ENCODE peak calls at places on chromosomes 2 and 18, in eight cellular contexts. Q is HCT116, G is HepG2, O is GM12878, Y is heart left ventricle, Z is IMR-90, X is upper lobe of left lung, F is right lobe of liver. I is an unnamed sample.

GRCh38 chr18:76414936-76415621 is 80.0 kb downstream of the ZNF516 start:
- ATAC-seq in G (no peak), O (no peak), F (no peak), Z (no peak), Y (peak; percentile 96), X (no peak), Q (no peak), I (no peak)

GRCh38 chr2:86543335-86543734 is 19.9 kb downstream of the CHMP3 start:
- ATAC-seq in Z (no peak), Y (no peak), Q (no peak), X (no peak), O (no peak), G (peak; percentile 33), F (no peak), I (no peak)

GRCh38 chr2:10620481-10620880 is 69.3 kb downstream of the NOL10 start:
- ATAC-seq in F (no peak), X (no peak), Z (peak; percentile 78), Y (no peak), G (no peak), Q (no peak), O (no peak), I (no peak)

GRCh38 chr2:134692461-134692860 is 26.3 kb downstream of the TMEM163 start:
- ATAC-seq in O (peak; percentile 75), Q (peak; percentile 88), X (no peak), F (peak; percentile 33), Y (no peak), G (peak; percentile 96), Z (no peak), I (no peak)

GRCh38 chr2:65072181-65072970 is 16.2 kb downstream of the CEP68 start:
- ATAC-seq in Q (no peak), F (no peak), O (peak; percentile 82), Y (no peak), G (peak; percentile 1), Z (no peak), X (no peak), I (no peak)

GRCh38 chr2:168635065-168635577 is 167.3 kb upstream of the NOSTRIN start:
- ATAC-seq in Y (peak; percentile 50), F (peak; percentile 50), O (peak; percentile 60), Z (peak; percentile 17), Q (no peak), X (peak; percentile 65), G (peak; percentile 33), I (peak; percentile 22)

GRCh38 chr2:234399451-234400246 is 97.2 kb downstream of the ARL4C start:
- ATAC-seq in O (no peak), F (no peak), G (no peak), X (peak; percentile 6), Y (no peak), Z (peak; percentile 69), Q (no peak), I (no peak)

GRCh38 chr2:64330691-64331429 is 123.1 kb upstream of the LGALSL start:
- ATAC-seq in O (peak; percentile 22), Q (peak; percentile 90), X (peak; percentile 87), Y (peak; percentile 71), Z (peak; percentile 82), G (peak; percentile 86), F (peak; percentile 80), I (peak; percentile 74)

GRCh38 chr2:181072486-181072885 is 92.1 kb downstream of the UBE2E3 start:
- ATAC-seq in Z (peak; percentile 68), Q (no peak), Y (no peak), F (peak; percentile 17), X (peak; percentile 35), O (no peak), G (no peak), I (no peak)

GRCh38 chr2:17719562-17720371 is 33.8 kb downstream of the SMC6 start:
- ATAC-seq in Y (no peak), X (peak; percentile 43), O (peak; percentile 67), F (peak; percentile 71), G (peak; percentile 59), Q (no peak), Z (peak; percentile 77), I (no peak)

GRCh38 chr2:118835739-118836410 is 11.6 kb downstream of the EN1 start:
- ATAC-seq in F (peak; percentile 55), O (no peak), Z (no peak), Q (no peak), Y (no peak), G (peak; percentile 48), X (peak; percentile 65), I (no peak)

GRCh38 chr2:118837621-118838020 is 9.8 kb downstream of the EN1 start:
- ATAC-seq in X (no peak), Z (no peak), O (no peak), F (no peak), Y (no peak), G (no peak), Q (no peak), I (no peak)

GRCh38 chr2:118836411-118836930 is 11.0 kb downstream of the EN1 start:
- ATAC-seq in Q (no peak), Z (no peak), Y (no peak), O (no peak), F (no peak), G (peak; percentile 24), X (no peak), I (no peak)

GRCh38 chr2:118838741-118839455 is 8.6 kb downstream of the EN1 start:
- ATAC-seq in X (no peak), Y (no peak), F (no peak), G (no peak), Q (no peak), Z (no peak), O (no peak), I (no peak)

DNA sequence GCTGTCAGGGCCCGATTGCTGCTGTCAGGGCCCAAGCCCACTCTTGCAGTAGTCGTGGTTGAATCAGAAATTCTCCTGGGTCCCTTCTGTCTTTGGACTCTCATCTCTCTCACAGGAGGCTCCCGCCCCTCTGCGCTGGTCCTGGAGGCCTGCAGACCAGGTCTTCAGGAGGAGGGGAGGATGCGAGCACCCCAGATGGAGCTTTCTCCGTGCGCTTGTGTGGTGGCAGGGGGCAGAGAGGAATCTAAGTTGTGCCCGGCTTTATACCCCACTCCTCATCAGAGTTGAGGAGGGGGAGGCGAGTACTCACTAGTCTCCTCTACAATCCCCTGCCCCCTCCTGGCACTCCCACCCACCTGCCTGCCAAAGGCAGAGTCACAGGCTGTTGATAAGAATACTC is 10.4 kb downstream of the EN1 start:
- ATAC-seq in O (no peak), G (no peak), Y (no peak), X (no peak), F (no peak), Q (no peak), Z (no peak), I (no peak)
- H3K27me3 ChIP-seq in O (peaks cover 27% of the 10 kb centered on the region), G (peaks cover 15% of the 10 kb centered on the region), Y (peaks cover 100% of the 10 kb centered on the region), X (no peaks in the 10 kb centered on the region), F (peaks cover 29% of the 10 kb centered on the region), Q (no peaks in the 10 kb centered on the region), Z (peaks cover 95% of the 10 kb centered on the region), I (peaks cover 100% of the 10 kb centered on the region)

DNA sequence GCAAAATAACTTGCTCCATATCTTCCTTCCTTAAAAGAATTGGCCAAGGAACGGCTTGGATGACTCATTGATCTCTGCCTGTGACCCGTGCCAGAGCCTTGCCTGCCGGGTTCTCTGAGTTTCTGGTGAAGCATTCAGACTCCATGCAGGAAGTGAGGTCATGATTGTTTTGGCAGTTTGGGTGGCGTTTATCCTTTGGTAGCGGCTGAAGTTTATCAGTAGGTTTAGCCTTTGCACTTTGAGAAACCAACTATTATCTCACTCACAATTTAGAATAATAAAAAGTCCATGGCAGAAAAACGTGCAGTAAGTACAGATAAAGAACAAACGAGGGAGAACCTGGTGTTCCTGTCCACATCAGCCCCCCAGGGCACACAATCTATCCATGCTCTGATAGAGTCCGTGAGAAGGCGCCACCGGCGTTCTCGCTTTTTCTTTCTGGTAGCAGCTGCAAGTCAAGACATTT is 15.0 kb upstream of the CTAGE1 start:
- ATAC-seq in F (peak; percentile 63), Y (peak; percentile 93), Q (peak; percentile 77), X (peak; percentile 88), G (no peak), Z (peak; percentile 80), O (no peak), I (peak; percentile 89)
- TF ChIP-seq POLR2A in F (no peak), Y (no peak), Q (no peak), X (no peak), G (no peak), Z (no peak), O (no peak), I (no peak)

DNA sequence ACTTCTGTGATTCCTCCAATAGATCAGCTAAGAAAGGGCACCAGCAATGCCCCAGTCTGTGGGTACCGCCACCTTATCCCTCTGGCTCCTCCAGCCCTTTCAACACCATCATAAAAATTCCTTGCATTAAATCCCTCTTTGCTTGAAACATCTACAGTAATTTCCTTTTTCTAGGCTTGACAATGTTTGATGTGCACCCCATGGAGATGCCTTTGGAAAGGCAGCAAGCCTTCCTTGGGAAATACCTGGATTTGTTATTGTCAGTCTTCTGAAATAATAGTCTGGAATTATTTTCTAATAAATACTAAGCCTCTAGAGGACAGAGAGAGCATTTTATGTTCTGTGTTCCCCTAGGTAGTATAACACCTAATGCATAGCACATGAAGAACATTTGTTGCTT is 46.1 kb downstream of the NCKAP5 start:
- ATAC-seq in O (no peak), Q (no peak), X (no peak), F (no peak), Y (no peak), G (no peak), Z (no peak), I (no peak)
- H3K27me3 ChIP-seq in O (no peaks in the 10 kb centered on the region), Q (no peaks in the 10 kb centered on the region), X (no peaks in the 10 kb centered on the region), F (no peaks in the 10 kb centered on the region), Y (no peaks in the 10 kb centered on the region), G (no peaks in the 10 kb centered on the region), Z (no peaks in the 10 kb centered on the region), I (no peaks in the 10 kb centered on the region)

DNA sequence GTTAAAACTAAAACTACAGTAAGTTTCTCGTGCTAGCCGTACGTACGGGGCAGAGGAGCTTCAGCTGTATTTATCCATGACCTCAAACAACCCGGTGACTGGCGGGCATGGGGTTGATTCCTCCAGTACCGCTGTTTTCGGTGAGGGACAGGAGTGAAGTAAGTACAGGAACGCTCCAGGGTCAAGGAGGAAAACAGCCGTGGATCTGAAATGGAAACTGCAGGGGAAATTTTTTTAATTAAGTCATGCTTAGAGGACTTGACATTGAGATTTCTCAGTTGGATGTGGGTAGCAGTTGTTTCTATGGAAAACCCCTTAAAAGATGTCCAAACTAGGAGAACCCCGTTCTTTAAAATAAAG is 1.2 kb downstream of the RAB12 start:
- ATAC-seq in Z (no peak), Y (no peak), X (no peak), F (peak; percentile 41), G (peak; percentile 7), O (peak; percentile 1), Q (no peak), I (no peak)
- TF ChIP-seq POLR2A in Z (no peak), Y (no peak), X (no peak), F (no peak), G (no peak), O (no peak), Q (no peak), I (no peak)

DNA sequence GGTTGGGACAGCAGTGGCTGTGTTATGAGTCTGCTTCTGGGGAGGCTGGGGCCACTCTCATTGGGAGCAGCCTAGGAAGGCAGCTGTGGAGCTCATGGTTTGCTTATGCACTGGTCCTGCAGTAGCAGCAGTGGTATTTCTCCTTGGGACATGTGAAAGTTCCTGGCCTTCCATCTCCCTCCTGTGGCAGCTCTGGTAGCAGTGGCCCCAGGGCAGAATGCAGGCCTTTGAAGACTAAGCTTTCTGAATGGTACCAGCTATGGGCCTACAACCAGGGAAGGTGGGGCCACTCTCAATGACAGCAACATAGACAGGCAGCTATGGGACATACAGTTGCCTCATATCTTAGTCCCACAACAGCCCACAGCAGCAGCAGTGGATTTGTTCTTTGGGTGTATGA is 117.3 kb upstream of the VWC2L start:
- ATAC-seq in F (no peak), G (no peak), Z (no peak), X (no peak), Q (no peak), O (no peak), Y (no peak), I (no peak)
- H3K27me3 ChIP-seq in F (no peaks in the 10 kb centered on the region), G (no peaks in the 10 kb centered on the region), Z (no peaks in the 10 kb centered on the region), X (no peaks in the 10 kb centered on the region), Q (no peaks in the 10 kb centered on the region), O (no peaks in the 10 kb centered on the region), Y (no peaks in the 10 kb centered on the region), I (no peaks in the 10 kb centered on the region)

I was measured in gastroesophageal sphincter.